ENCODE peak calls at places on chromosomes 13 and 19, in four cellular contexts. One of them, this sample, is unnamed.

GRCh38 chr19:19554074-19555023 is 16.3 kb downstream of the CILP2 start:
- DNase-seq in lower leg skin: no peak
- DNase-seq in Panc1: no peak
- DNase-seq in kidney epithelial cell: no peak
- DNase-seq in this sample: no peak

GRCh38 chr13:27928805-27929753 is 9.3 kb downstream of the PDX1 start:
- DNase-seq in lower leg skin: no peak
- DNase-seq in Panc1: no peak
- DNase-seq in kidney epithelial cell: no peak
- DNase-seq in this sample: no peak

GRCh38 chr13:20460744-20461143 is 64.9 kb downstream of the CRYL1 start:
- DNase-seq in kidney epithelial cell: no peak
- DNase-seq in Panc1: no peak
- DNase-seq in lower leg skin: no peak
- DNase-seq in this sample: no peak

GRCh38 chr19:49884109-49884508 is 6.6 kb downstream of the TBC1D17 start:
- DNase-seq in lower leg skin: no peak
- DNase-seq in Panc1: no peak
- DNase-seq in kidney epithelial cell: no peak
- DNase-seq in this sample: no peak

GRCh38 chr13:22592515-22592914 is 588.3 kb upstream of the SGCG start:
- DNase-seq in Panc1: no peak
- DNase-seq in kidney epithelial cell: no peak
- DNase-seq in lower leg skin: no peak
- DNase-seq in this sample: no peak

GRCh38 chr13:29507356-29507755 is 88.1 kb downstream of the SLC7A1 start:
- DNase-seq in Panc1: no peak
- DNase-seq in kidney epithelial cell: peak
- DNase-seq in lower leg skin: no peak
- DNase-seq in this sample: no peak

GRCh38 chr19:51602189-51602854 is 27.9 kb downstream of the SIGLEC5 start:
- DNase-seq in kidney epithelial cell: no peak
- DNase-seq in lower leg skin: no peak
- DNase-seq in Panc1: no peak
- DNase-seq in this sample: no peak

GRCh38 chr19:48487944-48488343 is 18.8 kb downstream of the CYTH2 start:
- DNase-seq in kidney epithelial cell: no peak
- DNase-seq in lower leg skin: peak
- DNase-seq in Panc1: peak
- DNase-seq in this sample: no peak

GRCh38 chr19:49337267-49338022 is 2.2 kb downstream of the CD37 start:
- DNase-seq in kidney epithelial cell: no peak
- DNase-seq in Panc1: no peak
- DNase-seq in lower leg skin: no peak
- DNase-seq in this sample: no peak

GRCh38 chr19:1154731-1155351 is 19.2 kb downstream of the SBNO2 start:
- DNase-seq in lower leg skin: peak
- DNase-seq in Panc1: no peak
- DNase-seq in kidney epithelial cell: no peak
- DNase-seq in this sample: peak
- H3K4me3 ChIP-seq in lower leg skin: no peak
- H3K4me3 ChIP-seq in Panc1: no peak
- H3K4me3 ChIP-seq in kidney epithelial cell: no peak
- H3K4me3 ChIP-seq in this sample: peak

GRCh38 chr13:43359536-43359935 is 336.1 kb downstream of the DNAJC15 start:
- DNase-seq in lower leg skin: no peak
- DNase-seq in Panc1: no peak
- DNase-seq in kidney epithelial cell: no peak
- DNase-seq in this sample: no peak
- H3K4me3 ChIP-seq in lower leg skin: no peak
- H3K4me3 ChIP-seq in Panc1: no peak
- H3K4me3 ChIP-seq in kidney epithelial cell: no peak
- H3K4me3 ChIP-seq in this sample: no peak

DNA sequence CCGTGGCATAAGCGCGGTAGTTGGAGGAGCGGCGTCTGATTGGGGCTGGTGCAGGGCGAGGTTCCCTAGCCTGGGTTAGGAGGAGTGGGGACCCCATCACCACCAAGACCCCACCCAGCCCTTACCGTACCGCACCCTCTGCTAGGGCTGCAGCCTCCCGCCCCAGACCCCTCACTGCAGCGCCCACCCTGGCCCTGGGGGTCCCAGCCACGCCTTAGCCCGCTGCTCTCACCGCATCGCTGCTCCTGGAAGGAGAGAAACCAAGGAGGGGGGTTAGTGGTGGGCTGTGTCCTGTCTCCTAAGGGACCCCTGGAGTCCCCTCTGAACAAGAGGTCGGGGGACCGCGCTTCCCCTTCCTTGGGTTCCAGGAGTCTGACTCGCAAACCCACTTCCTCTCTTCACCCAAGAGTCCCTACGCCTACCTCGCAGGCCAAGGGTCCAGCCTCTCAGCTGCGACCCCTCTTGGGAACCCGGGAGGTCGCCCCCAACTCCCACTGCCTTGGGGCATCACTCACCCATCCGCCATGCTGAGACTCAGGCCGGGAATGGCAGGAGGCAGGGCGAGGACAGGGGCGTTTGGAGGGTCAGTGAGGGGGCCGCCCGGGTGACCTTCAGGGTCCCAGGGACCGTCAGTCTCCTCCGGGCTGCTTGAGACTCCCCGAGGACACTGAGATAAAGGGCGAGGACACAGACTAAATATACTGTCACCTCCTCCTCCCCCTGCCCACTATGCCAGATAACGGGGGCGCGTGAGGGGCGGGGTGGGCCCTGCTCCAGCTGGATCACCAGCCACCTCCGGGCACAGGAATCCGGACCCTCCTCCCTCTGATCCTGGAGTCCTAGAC is at the start of gene TNNI3:
- DNase-seq in kidney epithelial cell: no peak
- DNase-seq in Panc1: no peak
- DNase-seq in lower leg skin: no peak
- DNase-seq in this sample: no peak
- H3K4me3 ChIP-seq in kidney epithelial cell: no peak
- H3K4me3 ChIP-seq in Panc1: peak
- H3K4me3 ChIP-seq in lower leg skin: no peak
- H3K4me3 ChIP-seq in this sample: no peak

DNA sequence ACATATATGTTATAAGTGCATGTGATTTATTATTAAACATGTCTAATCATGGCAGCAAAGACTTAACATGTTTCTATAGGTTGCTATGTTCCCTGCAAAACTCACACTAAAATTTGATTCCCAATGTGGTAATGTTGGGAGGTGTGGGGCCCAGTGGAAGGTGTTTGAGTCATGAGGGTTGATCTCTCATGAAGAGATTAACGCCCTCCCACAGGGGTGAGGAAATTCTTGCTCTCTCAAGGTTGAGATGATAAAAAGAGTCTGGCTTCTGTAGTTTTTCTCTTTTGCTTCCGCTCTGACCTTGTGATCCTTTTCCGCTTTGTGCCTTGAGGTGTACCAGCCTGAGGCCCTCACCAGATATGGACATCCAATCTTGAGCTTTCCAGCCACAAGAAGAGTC is 737.5 kb upstream of the SLITRK5 start:
- DNase-seq in Panc1: no peak
- DNase-seq in lower leg skin: no peak
- DNase-seq in kidney epithelial cell: no peak
- DNase-seq in this sample: no peak
- H3K4me3 ChIP-seq in Panc1: no peak
- H3K4me3 ChIP-seq in lower leg skin: no peak
- H3K4me3 ChIP-seq in kidney epithelial cell: no peak
- H3K4me3 ChIP-seq in this sample: no peak

GRCh38 chr19:18109731-18110671 is 12.4 kb downstream of the MAST3 start:
- DNase-seq in kidney epithelial cell: no peak
- DNase-seq in Panc1: no peak
- DNase-seq in lower leg skin: no peak
- DNase-seq in this sample: no peak

GRCh38 chr19:18109363-18109730 is 11.8 kb downstream of the MAST3 start:
- DNase-seq in kidney epithelial cell: no peak
- DNase-seq in Panc1: no peak
- DNase-seq in lower leg skin: no peak
- DNase-seq in this sample: no peak

GRCh38 chr19:18108897-18109296 is 11.3 kb downstream of the MAST3 start:
- DNase-seq in Panc1: no peak
- DNase-seq in lower leg skin: no peak
- DNase-seq in kidney epithelial cell: no peak
- DNase-seq in this sample: no peak

GRCh38 chr19:18112989-18113478 is 15.5 kb downstream of the MAST3 start:
- DNase-seq in Panc1: no peak
- DNase-seq in lower leg skin: peak
- DNase-seq in kidney epithelial cell: no peak
- DNase-seq in this sample: peak

DNA sequence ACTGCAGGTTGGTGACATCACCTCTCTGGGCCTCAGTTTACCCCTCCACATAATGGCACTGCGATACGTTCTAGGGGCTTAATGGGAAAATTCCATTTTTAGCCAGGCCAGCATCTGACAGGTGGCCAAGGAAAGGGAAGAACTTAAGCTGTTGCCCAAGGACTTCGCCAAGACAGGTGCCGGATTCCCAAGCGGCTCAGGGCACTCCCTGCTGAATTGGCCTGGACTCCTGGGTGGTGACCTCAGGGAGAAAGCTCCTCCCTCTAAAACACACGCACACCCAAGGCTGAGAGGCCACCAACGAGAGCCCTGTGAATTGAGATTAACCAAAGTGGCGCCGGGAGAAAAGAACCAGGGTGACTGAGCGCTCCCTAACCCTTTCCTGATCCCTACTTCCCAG is 13.3 kb downstream of the MAST3 start:
- DNase-seq in kidney epithelial cell: no peak
- DNase-seq in Panc1: no peak
- DNase-seq in lower leg skin: no peak
- DNase-seq in this sample: no peak
- H3K4me3 ChIP-seq in kidney epithelial cell: peak
- H3K4me3 ChIP-seq in Panc1: peak
- H3K4me3 ChIP-seq in lower leg skin: no peak
- H3K4me3 ChIP-seq in this sample: no peak

DNA sequence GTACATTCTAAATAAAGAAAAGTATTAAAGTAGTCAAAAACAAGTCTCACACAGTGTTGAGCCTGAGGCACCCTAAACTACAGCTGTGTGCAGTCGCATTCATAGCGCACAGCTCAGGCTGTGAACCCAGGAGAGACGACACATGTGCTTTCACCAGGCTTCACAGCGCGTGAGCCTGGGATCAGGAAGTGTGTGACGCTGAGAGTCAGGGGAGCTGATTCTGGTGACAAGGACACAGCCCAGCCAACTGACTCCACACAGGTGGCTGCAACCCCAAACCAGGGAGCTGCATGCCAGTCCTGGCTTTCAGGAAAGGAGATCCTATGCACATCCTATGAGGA is 41.6 kb downstream of the COL4A1 start:
- DNase-seq in lower leg skin: peak
- DNase-seq in kidney epithelial cell: no peak
- DNase-seq in Panc1: no peak
- DNase-seq in this sample: no peak
- H3K4me3 ChIP-seq in lower leg skin: no peak
- H3K4me3 ChIP-seq in kidney epithelial cell: no peak
- H3K4me3 ChIP-seq in Panc1: no peak
- H3K4me3 ChIP-seq in this sample: no peak

GRCh38 chr19:38210458-38210987 is 13.5 kb downstream of the DPF1 start:
- DNase-seq in lower leg skin: no peak
- DNase-seq in kidney epithelial cell: no peak
- DNase-seq in Panc1: no peak
- DNase-seq in this sample: peak
- H3K4me3 ChIP-seq in lower leg skin: no peak
- H3K4me3 ChIP-seq in kidney epithelial cell: no peak
- H3K4me3 ChIP-seq in Panc1: no peak
- H3K4me3 ChIP-seq in this sample: no peak

DNA sequence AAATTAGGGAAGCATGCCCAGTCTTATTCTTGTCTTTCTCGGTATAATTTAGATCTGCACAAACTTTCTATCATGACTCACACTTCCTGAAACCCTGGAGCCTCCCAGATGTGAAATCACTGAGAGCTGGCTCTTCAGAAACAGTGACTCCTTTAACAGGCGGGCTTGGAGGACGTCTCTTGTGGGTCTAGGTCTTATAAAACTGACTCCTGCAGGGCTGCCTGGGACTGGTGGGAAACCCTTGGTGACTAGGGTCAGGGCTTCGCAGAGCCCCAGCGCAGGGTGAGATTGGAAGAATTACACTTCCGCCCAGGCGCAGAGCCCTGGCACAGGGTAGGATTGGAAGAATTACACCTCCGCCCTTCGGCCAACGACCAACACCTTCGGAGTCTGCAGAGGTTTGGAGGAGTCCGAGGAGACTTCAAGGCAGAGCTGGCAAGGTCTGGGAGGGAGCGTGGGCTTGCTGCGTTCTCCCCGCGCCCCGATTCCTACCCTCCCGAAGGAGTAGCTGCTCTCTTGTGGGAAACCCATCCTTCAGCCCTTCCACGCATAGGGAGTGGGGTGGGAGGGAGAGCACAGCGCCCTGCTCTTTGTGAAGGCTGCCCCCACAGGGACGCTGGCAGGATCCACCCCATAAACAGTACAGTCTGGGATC is 43.4 kb upstream of the MAP3K10 start:
- DNase-seq in Panc1: peak
- DNase-seq in kidney epithelial cell: peak
- DNase-seq in lower leg skin: peak
- DNase-seq in this sample: no peak
- H3K4me3 ChIP-seq in Panc1: peak
- H3K4me3 ChIP-seq in kidney epithelial cell: no peak
- H3K4me3 ChIP-seq in lower leg skin: no peak
- H3K4me3 ChIP-seq in this sample: peak

This sample was measured in tibial nerve.